ENCODE peak calls at places on chromosomes 3 and 15, in ten cellular contexts. K, O, A, Q, G, T, D, V, W and J are unnamed samples.

GRCh38 chr3:4980229-4981159 is 1.3 kb downstream of the BHLHE40 start:
- DNase-seq in O (peak; percentile 95), K (peak; percentile 82), W (peak; percentile 89), Q (peak; percentile 98), A (peak; percentile 93), T (peak; percentile 64), G (peak; percentile 93), V (peak; percentile 97), D (peak; percentile 95), J (peak; percentile 81)

GRCh38 chr3:197599089-197599765 is 43.5 kb upstream of the BDH1 start:
- DNase-seq in A (peak; percentile 82), T (peak; percentile 70), O (peak; percentile 83), D (peak; percentile 74), K (peak; percentile 89), W (peak; percentile 90), Q (peak; percentile 93), V (peak; percentile 71), G (no peak), J (peak; percentile 50)

GRCh38 chr15:99433757-99434211 is 132.0 kb upstream of the MEF2A start:
- DNase-seq in W (no peak), G (no peak), O (no peak), V (peak; percentile 35), T (no peak), A (no peak), Q (peak; percentile 79), K (no peak), D (peak; percentile 22), J (no peak)

GRCh38 chr15:84961114-84961452 is 20.6 kb upstream of the PDE8A start:
- DNase-seq in V (no peak), Q (no peak), G (no peak), K (no peak), T (no peak), D (no peak), O (peak; percentile 81), W (no peak), A (peak; percentile 68), J (peak; percentile 44)

GRCh38 chr3:99579246-99579645 is 59.1 kb upstream of the COL8A1 start:
- DNase-seq in T (no peak), Q (no peak), G (no peak), K (no peak), O (peak; percentile 82), V (no peak), A (peak; percentile 69), D (no peak), W (no peak), J (peak; percentile 60)

GRCh38 chr3:186772886-186773417 is 10.4 kb upstream of the EIF4A2 start:
- DNase-seq in A (no peak), K (peak; percentile 25), O (no peak), V (peak; percentile 75), T (no peak), G (no peak), Q (peak; percentile 92), W (peak; percentile 78), D (peak; percentile 60), J (no peak)

GRCh38 chr3:41369838-41370237 is 170.5 kb downstream of the CTNNB1 start:
- DNase-seq in D (no peak), V (no peak), W (no peak), G (no peak), T (no peak), K (peak; percentile 44), O (peak; percentile 14), A (no peak), Q (no peak), J (no peak)

GRCh38 chr15:68130851-68131250 is 74.3 kb downstream of the CALML4 start:
- DNase-seq in Q (no peak), G (no peak), K (no peak), V (no peak), D (no peak), W (no peak), A (no peak), O (no peak), T (no peak), J (no peak)

GRCh38 chr3:83500422-83500821 is 1458.4 kb upstream of the CADM2 start:
- DNase-seq in D (no peak), A (no peak), W (no peak), V (no peak), G (no peak), O (no peak), Q (no peak), T (no peak), K (no peak), J (peak; percentile 58)

GRCh38 chr3:195154793-195155535 is 116.0 kb downstream of the XXYLT1 start:
- DNase-seq in V (peak; percentile 87), T (no peak), W (no peak), O (peak; percentile 98), A (peak; percentile 92), Q (peak; percentile 96), K (peak; percentile 86), D (peak; percentile 94), G (peak; percentile 32), J (peak; percentile 84)

GRCh38 chr3:171959532-171960044 is 79.8 kb upstream of the FNDC3B start:
- DNase-seq in G (no peak), Q (no peak), W (no peak), O (no peak), D (no peak), K (no peak), T (no peak), V (no peak), A (no peak), J (peak; percentile 44)

GRCh38 chr3:50430950-50431435 is 71.7 kb upstream of the TMEM115 start:
- DNase-seq in V (no peak), G (no peak), W (no peak), D (no peak), T (no peak), Q (no peak), K (peak; percentile 89), O (no peak), A (no peak), J (no peak)

DNA sequence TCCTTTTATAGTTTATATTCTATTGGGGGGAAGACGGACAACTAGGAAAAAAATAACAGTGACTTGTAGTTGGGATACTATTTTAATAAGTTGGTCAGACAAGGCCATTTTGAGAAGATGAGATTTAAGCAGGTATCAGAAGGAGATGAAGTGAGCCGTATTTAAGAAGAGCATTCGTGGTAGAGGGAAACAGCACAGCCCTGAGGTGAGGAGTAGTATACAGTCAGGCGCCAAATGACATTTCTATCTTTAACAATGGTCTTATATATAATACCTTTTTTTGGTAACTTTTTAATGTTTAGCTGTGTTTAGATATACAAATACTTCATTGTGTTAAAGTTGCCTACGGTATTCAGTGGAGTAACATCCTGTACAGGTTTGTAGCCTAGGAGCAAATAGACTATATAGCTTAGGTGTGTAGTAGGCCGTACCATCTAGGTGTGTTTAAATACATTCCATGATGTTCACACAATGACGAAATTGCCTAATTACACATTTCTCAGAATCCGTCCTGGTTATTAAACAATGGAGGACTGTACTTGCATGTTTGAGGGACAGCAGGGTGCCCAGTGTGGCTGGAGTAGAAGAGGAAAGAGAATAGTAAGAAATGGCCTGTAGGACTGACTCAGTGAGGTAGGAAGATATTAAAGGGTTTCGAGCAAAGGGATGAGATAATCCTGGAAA is 1.6 kb downstream of the NKTR start:
- DNase-seq in D (no peak), Q (no peak), O (no peak), K (no peak), G (no peak), A (peak; percentile 24), V (no peak), W (no peak), T (no peak), J (peak; percentile 50)
- TF ChIP-seq CTCF in D (peak; percentile 13), Q (no peak), O (peak; percentile 39), K (peak; percentile 20), G (no peak), A (no peak), V (no peak), W (peak; percentile 44), T (no peak), J (peak; percentile 39)

GRCh38 chr3:56802411-56802745 is 629 bp upstream of the ARHGEF3 start:
- DNase-seq in V (no peak), G (no peak), Q (peak; percentile 50), D (no peak), A (no peak), O (no peak), K (no peak), W (no peak), T (no peak), J (no peak)
- TF ChIP-seq CTCF in V (no peak), G (no peak), Q (no peak), D (no peak), A (no peak), O (no peak), K (no peak), W (no peak), T (no peak), J (no peak)

GRCh38 chr3:107752202-107752990 is 229.6 kb downstream of the BBX start:
- DNase-seq in A (peak; percentile 51), K (no peak), W (peak; percentile 35), Q (no peak), T (no peak), O (peak; percentile 33), G (no peak), D (no peak), V (no peak), J (no peak)
- TF ChIP-seq CTCF in A (peak; percentile 40), K (peak; percentile 57), W (peak; percentile 80), Q (no peak), T (peak; percentile 45), O (peak; percentile 64), G (no peak), D (no peak), V (no peak), J (peak; percentile 55)

GRCh38 chr3:128501431-128501830 is 8.4 kb upstream of the GATA2 start:
- DNase-seq in W (no peak), T (no peak), V (no peak), K (no peak), O (no peak), G (no peak), Q (peak; percentile 54), D (no peak), A (no peak), J (no peak)

GRCh38 chr3:128502712-128503111 is 9.7 kb upstream of the GATA2 start:
- DNase-seq in A (no peak), O (no peak), T (no peak), V (no peak), Q (peak; percentile 36), W (peak; percentile 22), D (no peak), K (no peak), G (no peak), J (no peak)

GRCh38 chr3:128503751-128504532 is 10.9 kb upstream of the GATA2 start:
- DNase-seq in D (no peak), K (no peak), W (peak; percentile 17), G (no peak), V (no peak), O (no peak), A (no peak), T (no peak), Q (peak; percentile 59), J (no peak)

GRCh38 chr3:128504533-128504915 is 11.5 kb upstream of the GATA2 start:
- DNase-seq in A (no peak), W (peak; percentile 23), D (no peak), K (no peak), T (no peak), O (no peak), Q (peak; percentile 76), G (no peak), V (no peak), J (no peak)

DNA sequence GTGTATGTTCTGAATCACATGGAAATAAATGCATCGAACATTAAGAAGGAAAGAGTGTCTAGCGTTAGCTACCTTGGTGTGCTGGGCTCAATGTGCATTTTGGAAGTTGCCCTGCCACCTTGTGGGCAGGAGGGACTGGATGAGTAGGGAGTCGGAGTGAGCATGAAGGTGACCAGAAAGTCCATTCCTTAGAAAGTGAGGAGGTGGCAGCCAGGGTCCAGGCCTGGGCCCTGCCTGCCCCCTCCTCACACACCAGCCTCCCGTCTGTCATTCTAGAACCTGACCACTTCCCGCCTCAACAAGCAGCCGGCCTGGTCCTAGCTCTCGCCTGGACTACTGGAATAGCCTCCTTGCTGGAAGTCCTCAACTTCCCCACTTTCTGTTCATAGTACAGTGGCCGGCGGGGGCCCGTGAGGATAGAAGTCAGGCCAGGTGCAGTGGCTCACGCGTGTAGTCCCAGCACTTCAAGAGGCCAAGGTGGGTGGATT is 10.2 kb upstream of the GATA2 start:
- DNase-seq in G (no peak), K (no peak), Q (peak; percentile 79), D (no peak), T (no peak), O (no peak), A (no peak), V (no peak), W (peak; percentile 42), J (no peak)
- TF ChIP-seq CTCF in G (no peak), K (peak; percentile 16), Q (no peak), D (peak; percentile 14), T (peak; percentile 18), O (peak; percentile 38), A (peak; percentile 15), V (no peak), W (peak; percentile 56), J (peak; percentile 27)